ENCODE peak calls at places on chromosomes 5 and 9, in ten cellular contexts. Z, D, V, E, B, N, I, W, L and F are unnamed samples.

GRCh38 chr5:10844016-10844415 is 83.0 kb upstream of the DAP start:
- DNase-seq in Z (no peak), D (no peak), V (no peak), E (no peak), B (no peak), N (no peak), I (no peak), W (no peak), L (no peak), F (no peak)

GRCh38 chr5:115415143-115415491 is 118.7 kb upstream of the CCDC112 start:
- DNase-seq in Z (no peak), D (no peak), V (peak), E (no peak), B (peak), N (no peak), I (peak), W (no peak), L (no peak), F (no peak)

GRCh38 chr5:146662229-146662628 is 146.2 kb upstream of the GPR151 start:
- DNase-seq in Z (no peak), D (no peak), V (peak), E (no peak), B (peak), N (no peak), I (no peak), W (no peak), L (no peak), F (no peak)

GRCh38 chr5:164013077-164013670 is 507.8 kb downstream of the MAT2B start:
- DNase-seq in Z (peak), D (peak), V (peak), E (peak), B (peak), N (peak), I (peak), W (no peak), L (no peak), F (peak)

GRCh38 chr5:68418230-68418629 is 202.7 kb downstream of the PIK3R1 start:
- DNase-seq in Z (no peak), D (no peak), V (peak), E (no peak), B (no peak), N (no peak), I (no peak), W (no peak), L (no peak), F (no peak)

GRCh38 chr9:131237931-131238401 is 38.3 kb downstream of the FAM78A start:
- DNase-seq in Z (peak), D (no peak), V (peak), E (peak), B (peak), N (peak), I (peak), W (peak), L (peak), F (peak)

GRCh38 chr9:116599342-116599884 is 87.7 kb upstream of the TRIM32 start:
- DNase-seq in Z (no peak), D (no peak), V (no peak), E (no peak), B (no peak), N (no peak), I (no peak), W (no peak), L (no peak), F (no peak)

GRCh38 chr5:179818746-179819295 is 1.9 kb upstream of the SQSTM1 start:
- DNase-seq in Z (peak), D (peak), V (peak), E (peak), B (peak), N (peak), I (peak), W (peak), L (peak), F (peak)

GRCh38 chr5:132238901-132239500 is 11.3 kb upstream of the P4HA2 start:
- DNase-seq in Z (no peak), D (no peak), V (no peak), E (no peak), B (no peak), N (no peak), I (no peak), W (no peak), L (no peak), F (no peak)

GRCh38 chr5:178940569-178941360 is at the start of gene ZNF454:
- DNase-seq in Z (peak), D (peak), V (peak), E (peak), B (peak), N (no peak), I (peak), W (peak), L (no peak), F (peak)

GRCh38 chr5:54176066-54176835 is 134.1 kb downstream of the ARL15 start:
- DNase-seq in Z (no peak), D (no peak), V (no peak), E (no peak), B (no peak), N (no peak), I (no peak), W (no peak), L (no peak), F (no peak)

GRCh38 chr9:106920091-106920490 is 57.1 kb downstream of the ZNF462 start:
- DNase-seq in Z (no peak), D (no peak), V (no peak), E (no peak), B (no peak), N (no peak), I (no peak), W (no peak), L (no peak), F (no peak)

GRCh38 chr5:96050273-96050880 is 88.7 kb upstream of the ELL2 start:
- DNase-seq in Z (no peak), D (no peak), V (no peak), E (no peak), B (no peak), N (no peak), I (no peak), W (no peak), L (no peak), F (no peak)

GRCh38 chr9:103661663-103662062 is 432.4 kb upstream of the SMC2 start:
- DNase-seq in Z (no peak), D (no peak), V (no peak), E (no peak), B (no peak), N (no peak), I (no peak), W (no peak), L (no peak), F (no peak)

GRCh38 chr9:101778332-101778731 is 39.9 kb upstream of the GRIN3A start:
- DNase-seq in Z (no peak), D (no peak), V (no peak), E (no peak), B (no peak), N (no peak), I (no peak), W (no peak), L (no peak), F (no peak)

GRCh38 chr9:107688728-107689127 is 199.2 kb upstream of the KLF4 start:
- DNase-seq in Z (no peak), D (no peak), V (no peak), E (no peak), B (no peak), N (no peak), I (no peak), W (no peak), L (no peak), F (no peak)

GRCh38 chr9:88025411-88026132 is 51.2 kb upstream of the CDK20 start:
- DNase-seq in Z (no peak), D (no peak), V (no peak), E (no peak), B (no peak), N (no peak), I (no peak), W (no peak), L (no peak), F (no peak)

GRCh38 chr5:31193026-31193425 is 460 bp upstream of the CDH6 start:
- DNase-seq in Z (no peak), D (no peak), V (no peak), E (no peak), B (peak), N (no peak), I (no peak), W (no peak), L (no peak), F (no peak)

GRCh38 chr5:31194892-31195291 is 1.4 kb downstream of the CDH6 start:
- DNase-seq in Z (no peak), D (no peak), V (no peak), E (no peak), B (peak), N (no peak), I (no peak), W (no peak), L (no peak), F (no peak)

GRCh38 chr5:31194458-31194808 is 947 bp downstream of the CDH6 start:
- DNase-seq in Z (no peak), D (no peak), V (peak), E (no peak), B (peak), N (no peak), I (no peak), W (no peak), L (no peak), F (no peak)

GRCh38 chr5:31192442-31192841 is 1.0 kb upstream of the CDH6 start:
- DNase-seq in Z (no peak), D (no peak), V (no peak), E (no peak), B (no peak), N (no peak), I (no peak), W (no peak), L (no peak), F (no peak)

GRCh38 chr5:31193591-31194457 is at the start of gene CDH6:
- DNase-seq in Z (peak), D (peak), V (peak), E (peak), B (peak), N (peak), I (no peak), W (no peak), L (no peak), F (peak)
- TF ChIP-seq CTCF in Z (no peak), D (no peak), V (no peak), E (no peak), B (no peak), N (no peak), I (no peak), W (no peak), L (no peak), F (no peak)

GRCh38 chr9:15606667-15607472 is 54.0 kb downstream of the CCDC171 start:
- DNase-seq in Z (no peak), D (no peak), V (peak), E (peak), B (peak), N (peak), I (peak), W (no peak), L (no peak), F (peak)
- TF ChIP-seq CTCF in Z (peak), D (peak), V (peak), E (peak), B (peak), N (peak), I (peak), W (peak), L (peak), F (peak)

GRCh38 chr9:98124637-98125426 is 5.8 kb upstream of the TRIM14 start:
- DNase-seq in Z (no peak), D (no peak), V (no peak), E (no peak), B (no peak), N (no peak), I (no peak), W (no peak), L (no peak), F (no peak)

GRCh38 chr9:98118640-98119601 is at the start of gene TRIM14:
- DNase-seq in Z (peak), D (peak), V (peak), E (peak), B (peak), N (peak), I (peak), W (peak), L (peak), F (peak)

GRCh38 chr9:98120476-98120875 is 1.5 kb upstream of the TRIM14 start:
- DNase-seq in Z (no peak), D (no peak), V (no peak), E (no peak), B (no peak), N (no peak), I (peak), W (no peak), L (no peak), F (no peak)

GRCh38 chr9:98117984-98118639 is 910 bp downstream of the TRIM14 start:
- DNase-seq in Z (no peak), D (no peak), V (peak), E (no peak), B (no peak), N (no peak), I (peak), W (no peak), L (peak), F (no peak)

GRCh38 chr9:98121096-98121495 is 2.1 kb upstream of the TRIM14 start:
- DNase-seq in Z (no peak), D (no peak), V (no peak), E (no peak), B (no peak), N (no peak), I (peak), W (no peak), L (no peak), F (no peak)
- TF ChIP-seq CTCF in Z (no peak), D (no peak), V (no peak), E (no peak), B (no peak), N (no peak), I (no peak), W (no peak), L (no peak), F (no peak)

GRCh38 chr5:137037848-137038247 is 461.3 kb downstream of the SPOCK1 start:
- DNase-seq in Z (no peak), D (no peak), V (no peak), E (no peak), B (no peak), N (no peak), I (no peak), W (no peak), L (no peak), F (no peak)
- TF ChIP-seq CTCF in Z (no peak), D (no peak), V (no peak), E (no peak), B (no peak), N (no peak), I (no peak), W (no peak), L (no peak), F (no peak)

GRCh38 chr9:95938724-95939123 is 63.2 kb downstream of the ERCC6L2 start:
- DNase-seq in Z (no peak), D (no peak), V (no peak), E (no peak), B (no peak), N (no peak), I (no peak), W (no peak), L (no peak), F (no peak)
- TF ChIP-seq CTCF in Z (no peak), D (no peak), V (no peak), E (no peak), B (peak), N (peak), I (no peak), W (no peak), L (no peak), F (no peak)

GRCh38 chr9:91740713-91741112 is 209.3 kb downstream of the ROR2 start:
- DNase-seq in Z (no peak), D (peak), V (peak), E (peak), B (peak), N (no peak), I (peak), W (no peak), L (no peak), F (no peak)
- TF ChIP-seq CTCF in Z (peak), D (peak), V (peak), E (peak), B (peak), N (peak), I (no peak), W (no peak), L (no peak), F (no peak)

GRCh38 chr9:33341182-33341581 is 50.9 kb downstream of the NFX1 start:
- DNase-seq in Z (no peak), D (no peak), V (no peak), E (no peak), B (no peak), N (no peak), I (no peak), W (no peak), L (no peak), F (no peak)

GRCh38 chr9:33340186-33340585 is 49.9 kb downstream of the NFX1 start:
- DNase-seq in Z (no peak), D (no peak), V (no peak), E (no peak), B (no peak), N (no peak), I (no peak), W (no peak), L (no peak), F (no peak)

GRCh38 chr9:33348998-33349397 is 53.4 kb downstream of the AQP7 start:
- DNase-seq in Z (no peak), D (no peak), V (no peak), E (no peak), B (no peak), N (no peak), I (no peak), W (no peak), L (no peak), F (no peak)

GRCh38 chr9:33346564-33346963 is 55.8 kb downstream of the AQP7 start:
- DNase-seq in Z (no peak), D (no peak), V (no peak), E (no peak), B (no peak), N (no peak), I (no peak), W (no peak), L (no peak), F (no peak)

GRCh38 chr9:33344145-33344544 is 53.8 kb downstream of the NFX1 start:
- DNase-seq in Z (no peak), D (no peak), V (no peak), E (no peak), B (no peak), N (no peak), I (no peak), W (no peak), L (no peak), F (no peak)
- TF ChIP-seq CTCF in Z (no peak), D (no peak), V (no peak), E (no peak), B (no peak), N (no peak), I (no peak), W (no peak), L (no peak), F (no peak)

GRCh38 chr9:111925017-111925770 is 28.6 kb downstream of the UGCG start:
- DNase-seq in Z (no peak), D (no peak), V (no peak), E (no peak), B (no peak), N (no peak), I (no peak), W (no peak), L (no peak), F (no peak)

GRCh38 chr9:111926421-111926875 is 29.8 kb downstream of the UGCG start:
- DNase-seq in Z (no peak), D (no peak), V (peak), E (no peak), B (peak), N (no peak), I (peak), W (peak), L (peak), F (peak)

GRCh38 chr9:111924281-111924680 is 27.7 kb downstream of the UGCG start:
- DNase-seq in Z (no peak), D (no peak), V (no peak), E (no peak), B (no peak), N (no peak), I (no peak), W (no peak), L (no peak), F (no peak)

GRCh38 chr9:111925784-111926183 is 29.2 kb downstream of the UGCG start:
- DNase-seq in Z (no peak), D (no peak), V (no peak), E (no peak), B (no peak), N (no peak), I (no peak), W (no peak), L (no peak), F (no peak)

DNA sequence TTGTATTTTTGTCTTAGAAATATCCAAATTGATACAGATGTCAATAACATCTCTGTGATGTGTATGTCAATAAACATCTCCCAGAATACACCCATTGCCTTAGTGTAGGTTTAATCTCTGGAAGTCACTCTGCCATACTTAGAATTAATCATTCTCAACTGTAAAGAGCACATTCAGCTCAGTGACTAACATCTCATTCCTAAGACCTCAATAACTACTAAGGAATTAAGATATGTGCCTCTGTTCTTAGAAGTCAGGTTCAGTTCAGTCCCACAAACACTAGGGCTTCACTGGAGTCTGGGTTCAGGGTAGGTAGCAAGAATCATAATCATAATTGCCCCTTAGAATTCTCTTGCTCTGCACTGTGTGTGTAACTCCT is 31.7 kb downstream of the UGCG start:
- DNase-seq in Z (no peak), D (no peak), V (no peak), E (no peak), B (peak), N (no peak), I (no peak), W (no peak), L (no peak), F (no peak)
- TF ChIP-seq CTCF in Z (no peak), D (no peak), V (no peak), E (no peak), B (no peak), N (no peak), I (no peak), W (no peak), L (no peak), F (no peak)

GRCh38 chr5:7926720-7927119 is 57.8 kb downstream of the MTRR start:
- DNase-seq in Z (no peak), D (no peak), V (no peak), E (no peak), B (no peak), N (no peak), I (no peak), W (no peak), L (no peak), F (no peak)
- TF ChIP-seq CTCF in Z (no peak), D (no peak), V (no peak), E (no peak), B (no peak), N (no peak), I (no peak), W (no peak), L (no peak), F (no peak)

GRCh38 chr5:172293745-172294342 is 10.3 kb upstream of the UBTD2 start:
- DNase-seq in Z (no peak), D (no peak), V (no peak), E (no peak), B (no peak), N (no peak), I (no peak), W (no peak), L (no peak), F (no peak)
- TF ChIP-seq CTCF in Z (no peak), D (no peak), V (no peak), E (no peak), B (no peak), N (no peak), I (peak), W (no peak), L (peak), F (no peak)